ENCODE peak calls at places on chromosomes 4 and X, in four cellular contexts. N, F, D and R are unnamed samples. For H3K4me1, the result is how much of the 10 kb centered on the place peaks cover.

GRCh38 chr4:119093042-119093827 is 42.4 kb upstream of the MYOZ2 start:
- DNase-seq in N (no peak), F (no peak), D (no peak), R (no peak)

GRCh38 chr4:175891863-175892262 is 79.8 kb upstream of the GPM6A start:
- DNase-seq in N (no peak), F (no peak), D (no peak), R (no peak)

GRCh38 chr4:121736735-121737351 is 28.1 kb downstream of the SMIM43 start:
- DNase-seq in N (no peak), F (no peak), D (no peak), R (no peak)

GRCh38 chr4:110641218-110641617 is 18.3 kb upstream of the PITX2 start:
- DNase-seq in N (no peak), F (no peak), D (no peak), R (no peak)

GRCh38 chr4:41957634-41958033 is 22.4 kb downstream of the TMEM33 start:
- DNase-seq in N (no peak), F (no peak), D (no peak), R (no peak)

GRCh38 chr4:159503243-159503642 is 400.4 kb downstream of the RAPGEF2 start:
- DNase-seq in N (no peak), F (no peak), D (no peak), R (no peak)

GRCh38 chr4:112857461-112857860 is 192.0 kb upstream of the ANK2 start:
- DNase-seq in N (no peak), F (no peak), D (no peak), R (no peak)

GRCh38 chr4:2085496-2085901 is 26.4 kb downstream of the NAT8L start:
- DNase-seq in N (peak), F (no peak), D (peak), R (peak)

GRCh38 chrX:2708601-2709200 is 17.6 kb downstream of the CD99 start:
- DNase-seq in N (no peak), F (no peak), D (no peak), R (no peak)

GRCh38 chr4:1815096-1815996 is 22.3 kb downstream of the FGFR3 start:
- DNase-seq in N (no peak), F (no peak), D (no peak), R (no peak)

GRCh38 chr4:151227731-151228130 is 49.2 kb upstream of the PRSS48 start:
- DNase-seq in N (peak), F (no peak), D (peak), R (no peak)

GRCh38 chr4:151231915-151232595 is 44.9 kb upstream of the PRSS48 start:
- DNase-seq in N (no peak), F (no peak), D (no peak), R (no peak)

GRCh38 chr4:151226004-151226932 is 50.7 kb upstream of the PRSS48 start:
- DNase-seq in N (no peak), F (no peak), D (no peak), R (no peak)

GRCh38 chr4:151223465-151223864 is 53.5 kb upstream of the PRSS48 start:
- DNase-seq in N (no peak), F (no peak), D (no peak), R (no peak)

GRCh38 chr4:151228196-151229119 is 48.5 kb upstream of the PRSS48 start:
- DNase-seq in N (no peak), F (no peak), D (no peak), R (no peak)
- H3K27ac ChIP-seq in N (peak), F (no peak), D (no peak), R (peak)

GRCh38 chr4:6916069-6916586 is 6.5 kb downstream of the TBC1D14 start:
- DNase-seq in N (no peak), F (no peak), D (no peak), R (no peak)
- H3K4me1 ChIP-seq in N (under half), F (half or more), D (under half), R (under half)

GRCh38 chr4:183141997-183142396 is 42.9 kb downstream of the WWC2 start:
- DNase-seq in N (no peak), F (no peak), D (no peak), R (no peak)
- TF ChIP-seq CTCF in N (no peak), F (no peak), D (no peak), R (peak)

DNA sequence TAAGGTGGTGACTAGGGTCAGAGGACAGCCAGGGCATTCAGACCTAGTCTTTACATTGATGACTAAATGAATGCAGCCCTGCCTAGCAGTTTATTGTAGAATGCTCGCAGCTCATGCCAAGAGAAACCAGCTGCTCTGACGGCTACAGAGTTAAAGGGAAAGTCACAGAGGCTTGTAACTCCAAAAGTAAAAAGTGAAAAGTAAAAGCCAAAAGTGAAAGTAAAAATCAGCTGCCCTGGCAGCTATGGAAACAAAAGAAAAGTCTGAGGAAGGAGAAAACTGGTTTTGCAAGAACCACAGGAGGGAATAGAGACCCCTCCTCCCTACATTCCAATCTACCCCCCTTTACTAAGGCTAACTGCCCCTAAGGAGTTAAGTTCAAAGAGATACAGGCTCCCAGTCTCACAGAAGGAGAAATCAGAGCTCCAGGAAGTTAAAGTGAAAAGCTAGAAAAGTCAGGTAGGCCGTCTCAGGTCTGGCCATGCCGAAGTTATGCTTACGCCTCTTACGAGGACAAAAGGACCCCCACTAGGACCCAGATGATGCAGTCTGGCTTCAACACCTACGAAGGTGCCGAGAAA is 6.0 kb downstream of the GAGE10 start:
- DNase-seq in N (peak), F (peak), D (no peak), R (no peak)
- H3K27ac ChIP-seq in N (peak), F (peak), D (peak), R (peak)

DNA sequence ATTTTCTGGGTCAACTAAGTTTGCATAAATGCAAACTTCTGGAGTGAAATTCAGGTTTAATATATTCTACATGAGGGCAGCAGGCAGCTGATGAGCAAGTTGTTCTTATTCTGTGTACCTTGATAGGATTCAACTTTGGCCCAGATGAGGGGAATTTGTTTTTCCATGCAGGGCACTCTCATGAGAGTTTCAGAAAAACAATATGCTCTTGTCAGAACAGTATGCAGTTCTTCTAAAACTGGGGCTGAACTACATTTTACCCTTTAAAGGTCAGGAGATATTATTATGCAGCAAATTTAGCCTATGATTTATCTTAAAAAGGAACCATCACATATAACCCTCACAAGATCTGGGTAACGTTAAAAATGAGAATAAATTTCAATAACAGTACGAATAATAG is 19.2 kb downstream of the GPRIN3 start:
- DNase-seq in N (no peak), F (no peak), D (no peak), R (no peak)
- H3K4me1 ChIP-seq in N (under half), F (half or more), D (under half), R (half or more)

DNA sequence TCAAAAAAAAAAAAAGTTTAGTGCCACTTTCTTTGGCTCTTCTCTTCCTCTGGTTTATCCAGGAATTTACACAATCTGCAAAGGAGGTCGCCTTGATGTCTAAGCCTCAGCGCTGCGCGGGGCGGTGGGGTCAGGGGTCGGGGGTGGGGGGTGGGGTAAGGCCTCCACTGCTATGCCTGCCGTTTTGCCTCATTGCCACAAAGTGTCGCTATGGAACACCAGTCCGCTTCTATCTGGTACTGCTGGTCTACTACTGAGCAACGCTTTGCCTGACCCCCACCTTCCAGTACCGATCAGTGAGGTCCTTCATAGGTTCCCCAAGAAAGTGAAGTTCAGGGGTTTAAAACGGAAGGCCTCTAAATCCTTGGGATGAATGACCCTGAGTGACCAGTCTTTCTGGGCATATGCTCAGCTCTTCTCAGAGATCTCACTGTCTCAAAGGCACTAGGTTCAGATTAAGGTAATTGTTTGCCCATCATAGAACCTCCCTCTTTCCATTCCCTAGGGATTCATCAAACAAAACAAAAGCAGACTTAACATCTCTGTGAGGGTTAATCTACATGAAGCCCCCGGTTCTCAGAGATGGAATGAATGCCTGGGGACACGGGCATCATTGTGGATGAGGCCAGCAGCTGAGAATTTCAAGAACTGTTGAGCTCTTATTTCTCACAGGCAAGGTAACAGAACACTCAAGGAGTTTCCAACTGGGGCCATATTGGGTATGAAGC is 16.9 kb upstream of the TSR2 start:
- DNase-seq in N (no peak), F (no peak), D (no peak), R (no peak)
- TF ChIP-seq CTCF in N (no peak), F (no peak), D (no peak), R (no peak)

DNA sequence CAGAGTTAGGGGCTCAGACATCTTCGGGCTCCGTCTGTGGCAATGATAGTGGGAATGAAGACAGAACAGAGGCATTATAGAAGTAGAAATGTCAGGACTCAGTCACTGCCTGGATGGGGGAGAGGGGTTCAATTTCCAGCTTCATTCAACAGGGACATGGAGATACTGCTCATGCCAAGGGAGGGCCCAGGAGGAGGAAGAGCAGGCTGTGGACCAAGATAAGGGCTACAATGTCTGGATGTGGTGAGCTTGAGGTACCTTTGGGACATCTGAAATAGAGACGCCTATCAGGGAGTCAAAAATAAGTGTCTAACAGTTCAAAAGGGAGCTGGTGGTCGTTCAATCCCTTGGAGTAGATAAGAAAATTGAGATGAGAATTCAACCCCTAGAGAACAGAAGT is 34.5 kb downstream of the ELF4 start:
- DNase-seq in N (no peak), F (no peak), D (no peak), R (no peak)
- H3K27ac ChIP-seq in N (no peak), F (no peak), D (no peak), R (no peak)

GRCh38 chrX:151711787-151712186 is 4.0 kb upstream of the FATE1 start:
- DNase-seq in N (no peak), F (no peak), D (no peak), R (no peak)

GRCh38 chrX:151710457-151710856 is 5.4 kb upstream of the FATE1 start:
- DNase-seq in N (no peak), F (no peak), D (no peak), R (no peak)

GRCh38 chrX:151713859-151714258 is 2.0 kb upstream of the FATE1 start:
- DNase-seq in N (no peak), F (no peak), D (no peak), R (no peak)

GRCh38 chrX:151711154-151711553 is 4.7 kb upstream of the FATE1 start:
- DNase-seq in N (no peak), F (no peak), D (no peak), R (no peak)

DNA sequence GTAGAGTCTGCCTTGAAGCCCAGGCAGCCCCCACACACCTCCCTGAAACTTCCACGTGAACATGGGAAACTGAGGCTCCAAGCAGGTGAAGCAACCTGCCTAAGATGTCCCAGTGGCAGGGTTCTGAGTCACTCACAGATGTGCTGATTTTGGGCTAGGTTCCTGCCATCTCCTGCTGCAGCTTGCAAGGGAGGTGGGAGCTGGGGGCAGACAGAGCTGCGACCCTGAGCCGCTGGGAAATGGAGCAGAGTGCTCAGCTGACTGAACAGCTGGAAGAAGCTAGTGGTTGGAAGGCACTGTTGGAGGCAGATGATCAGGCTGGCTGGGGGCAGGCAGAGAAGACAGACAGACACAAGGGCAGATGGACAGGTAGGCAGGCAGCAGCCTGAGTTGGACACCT is 3.6 kb upstream of the FATE1 start:
- DNase-seq in N (no peak), F (no peak), D (no peak), R (no peak)
- H3K4me1 ChIP-seq in N (under half), F (under half), D (under half), R (under half)

GRCh38 chrX:65545456-65545855 is 10.9 kb upstream of the LAS1L start:
- DNase-seq in N (no peak), F (no peak), D (no peak), R (no peak)
- TF ChIP-seq CTCF in N (no peak), F (no peak), D (no peak), R (no peak)

GRCh38 chr4:128242601-128243000 is 45.0 kb downstream of the PGRMC2 start:
- DNase-seq in N (no peak), F (no peak), D (no peak), R (no peak)
- H3K27ac ChIP-seq in N (no peak), F (no peak), D (no peak), R (no peak)